ENCODE peak calls at places on chromosomes 6 and 20, in eight cellular contexts. C is uterus; Q is GM12865; X is omental fat pad; Z is endothelial cell; V is mucosa of descending colon; N is activated CD8-positive, alpha-beta T cell treated with anti-CD3 and anti-CD28 coated beads for 36 hours; I is prostate gland. W is an unnamed sample.

GRCh38 chr6:170039156-170040114 is 251.4 kb downstream of the DLL1 start:
- DNase-seq in C (no peak), Q (no peak), X (no peak), Z (no peak), V (no peak), N (no peak), I (no peak), W (no peak)

GRCh38 chr6:128521302-128521632 is 868 bp upstream of the PTPRK start:
- DNase-seq in C (no peak), Q (no peak), X (no peak), Z (no peak), V (no peak), N (no peak), I (no peak), W (no peak)

GRCh38 chr20:362271-363254 is 15.7 kb downstream of the NRSN2 start:
- DNase-seq in C (peak; percentile 66), Q (peak; percentile 68), X (peak; percentile 55), Z (no peak), V (peak; percentile 82), N (peak; percentile 84), I (peak; percentile 96), W (no peak)

GRCh38 chr6:1175877-1176276 is 136.0 kb upstream of the FOXQ1 start:
- DNase-seq in C (no peak), Q (no peak), X (no peak), Z (no peak), V (no peak), N (no peak), I (peak; percentile 39), W (no peak)

GRCh38 chr6:101605874-101606273 is 212.4 kb downstream of the GRIK2 start:
- DNase-seq in C (no peak), Q (peak; percentile 10), X (no peak), Z (no peak), V (no peak), N (no peak), I (no peak), W (no peak)

GRCh38 chr20:19275630-19276071 is 63.2 kb downstream of the SLC24A3 start:
- DNase-seq in C (peak; percentile 93), Q (no peak), X (no peak), Z (no peak), V (peak; percentile 77), N (no peak), I (peak; percentile 34), W (no peak)

GRCh38 chr6:119628691-119629621 is 279.4 kb upstream of the MAN1A1 start:
- DNase-seq in C (no peak), Q (no peak), X (no peak), Z (no peak), V (no peak), N (no peak), I (no peak), W (no peak)

GRCh38 chr6:81624443-81624842 is 128.0 kb downstream of the TENT5A start:
- DNase-seq in C (no peak), Q (no peak), X (no peak), Z (no peak), V (no peak), N (no peak), I (no peak), W (no peak)

GRCh38 chr6:111105578-111105977 is 18.3 kb downstream of the SLC16A10 start:
- DNase-seq in C (peak; percentile 32), Q (no peak), X (peak; percentile 73), Z (no peak), V (peak; percentile 97), N (peak; percentile 70), I (peak; percentile 77), W (no peak)

GRCh38 chr20:37095108-37095608 is 639 bp downstream of the RBL1 start:
- DNase-seq in C (no peak), Q (peak; percentile 75), X (no peak), Z (no peak), V (peak; percentile 23), N (peak; percentile 64), I (no peak), W (no peak)

GRCh38 chr6:33410711-33411631 is at the start of gene PHF1:
- DNase-seq in C (no peak), Q (no peak), X (no peak), Z (peak; percentile 64), V (peak; percentile 70), N (no peak), I (peak; percentile 76), W (peak; percentile 63)
- TF ChIP-seq CTCF in C (no peak), Q (no peak), X (no peak), Z (no peak), V (no peak), N (no peak), I (no peak), W (no peak)

GRCh38 chr20:21493049-21493448 is 20.8 kb downstream of the NKX2-2 start:
- DNase-seq in C (no peak), Q (no peak), X (no peak), Z (no peak), V (no peak), N (no peak), I (no peak), W (no peak)

DNA sequence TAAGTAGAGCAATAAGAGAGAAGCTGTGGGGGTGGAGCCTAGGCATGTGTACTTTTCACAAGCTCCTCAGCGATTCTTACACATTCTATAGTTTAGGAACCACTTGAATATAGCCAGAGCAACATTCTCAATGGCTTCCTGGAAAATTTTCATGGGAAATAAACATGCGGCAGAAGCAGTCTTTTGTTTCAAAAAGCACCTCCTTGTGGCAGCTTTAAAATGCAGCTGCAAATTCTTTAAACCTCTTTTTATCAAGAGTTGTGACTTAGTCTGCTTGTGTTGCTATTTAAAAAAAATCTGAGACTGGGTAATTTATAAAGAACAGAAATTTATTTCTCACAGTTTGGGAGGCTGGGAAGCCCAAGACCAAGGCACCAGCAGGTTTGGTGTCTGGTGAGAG is 23.8 kb downstream of the NKX2-2 start:
- DNase-seq in C (no peak), Q (no peak), X (no peak), Z (no peak), V (no peak), N (no peak), I (no peak), W (no peak)
- TF ChIP-seq CTCF in C (no peak), Q (no peak), X (no peak), Z (no peak), V (no peak), N (no peak), I (no peak), W (peak; percentile 16)

GRCh38 chr6:38603492-38603891 is 36.2 kb downstream of the BTBD9 start:
- DNase-seq in C (no peak), Q (no peak), X (no peak), Z (no peak), V (peak; percentile 21), N (no peak), I (no peak), W (no peak)
- TF ChIP-seq CTCF in C (no peak), Q (no peak), X (no peak), Z (no peak), V (no peak), N (no peak), I (no peak), W (no peak)

GRCh38 chr20:6651561-6651960 is 115.9 kb upstream of the BMP2 start:
- DNase-seq in C (no peak), Q (no peak), X (no peak), Z (no peak), V (no peak), N (no peak), I (no peak), W (no peak)
- TF ChIP-seq CTCF in C (no peak), Q (no peak), X (no peak), Z (no peak), V (no peak), N (no peak), I (no peak), W (no peak)

GRCh38 chr6:21022343-21023107 is 488.3 kb downstream of the CDKAL1 start:
- DNase-seq in C (no peak), Q (peak; percentile 80), X (no peak), Z (no peak), V (peak; percentile 37), N (no peak), I (peak; percentile 30), W (no peak)

GRCh38 chr6:21024621-21025020 is 490.4 kb downstream of the CDKAL1 start:
- DNase-seq in C (no peak), Q (no peak), X (no peak), Z (no peak), V (no peak), N (no peak), I (no peak), W (no peak)

GRCh38 chr6:21023210-21023609 is 489.0 kb downstream of the CDKAL1 start:
- DNase-seq in C (no peak), Q (peak; percentile 25), X (no peak), Z (no peak), V (no peak), N (no peak), I (no peak), W (no peak)

GRCh38 chr6:21019614-21020013 is 485.4 kb downstream of the CDKAL1 start:
- DNase-seq in C (no peak), Q (no peak), X (no peak), Z (no peak), V (no peak), N (no peak), I (no peak), W (no peak)
- TF ChIP-seq CTCF in C (peak; percentile 18), Q (no peak), X (no peak), Z (no peak), V (no peak), N (no peak), I (no peak), W (peak; percentile 10)

W was measured in D721Med.